ENCODE peak calls at places on chromosomes 3 and 15, in seven cellular contexts. One of them, this sample, is unnamed.

GRCh38 chr3:126358038-126358815 is 1.0 kb upstream of the KLF15 start:
- DNase-seq in vagina: no peak
- DNase-seq in Kasumi-1: no peak
- DNase-seq in ACHN: no peak
- DNase-seq in iris pigment epithelial cell: no peak
- DNase-seq in pons: peak
- DNase-seq in frontal cortex: no peak
- DNase-seq in this sample: no peak

GRCh38 chr3:44845528-44846520 is 15.9 kb upstream of the TMEM42 start:
- DNase-seq in iris pigment epithelial cell: peak
- DNase-seq in Kasumi-1: no peak
- DNase-seq in frontal cortex: no peak
- DNase-seq in vagina: no peak
- DNase-seq in ACHN: no peak
- DNase-seq in pons: no peak
- DNase-seq in this sample: no peak

GRCh38 chr3:11385908-11386307 is 113.7 kb downstream of the ATG7 start:
- DNase-seq in iris pigment epithelial cell: peak
- DNase-seq in frontal cortex: no peak
- DNase-seq in ACHN: peak
- DNase-seq in Kasumi-1: no peak
- DNase-seq in vagina: no peak
- DNase-seq in pons: no peak
- DNase-seq in this sample: no peak

GRCh38 chr15:50463423-50464358 is 39.5 kb downstream of the USP8 start:
- DNase-seq in iris pigment epithelial cell: peak
- DNase-seq in vagina: no peak
- DNase-seq in pons: peak
- DNase-seq in Kasumi-1: no peak
- DNase-seq in frontal cortex: no peak
- DNase-seq in ACHN: no peak
- DNase-seq in this sample: no peak

GRCh38 chr15:55789066-55789660 is 46.2 kb upstream of the PRTG start:
- DNase-seq in Kasumi-1: no peak
- DNase-seq in iris pigment epithelial cell: no peak
- DNase-seq in vagina: no peak
- DNase-seq in frontal cortex: no peak
- DNase-seq in pons: no peak
- DNase-seq in ACHN: no peak
- DNase-seq in this sample: no peak

GRCh38 chr3:189772584-189772983 is 141.4 kb downstream of the TP63 start:
- DNase-seq in frontal cortex: no peak
- DNase-seq in iris pigment epithelial cell: no peak
- DNase-seq in ACHN: no peak
- DNase-seq in vagina: no peak
- DNase-seq in Kasumi-1: no peak
- DNase-seq in pons: no peak
- DNase-seq in this sample: peak

GRCh38 chr15:76904461-76905012 is 603 bp downstream of the SCAPER start:
- DNase-seq in vagina: no peak
- DNase-seq in frontal cortex: peak
- DNase-seq in iris pigment epithelial cell: peak
- DNase-seq in Kasumi-1: no peak
- DNase-seq in pons: peak
- DNase-seq in ACHN: peak
- DNase-seq in this sample: peak

GRCh38 chr3:142211034-142211433 is 14.4 kb downstream of the GK5 start:
- DNase-seq in Kasumi-1: peak
- DNase-seq in frontal cortex: no peak
- DNase-seq in ACHN: no peak
- DNase-seq in vagina: no peak
- DNase-seq in pons: peak
- DNase-seq in iris pigment epithelial cell: no peak
- DNase-seq in this sample: no peak

GRCh38 chr3:184230081-184230602 is 757 bp downstream of the VWA5B2 start:
- DNase-seq in Kasumi-1: no peak
- DNase-seq in iris pigment epithelial cell: no peak
- DNase-seq in ACHN: no peak
- DNase-seq in vagina: no peak
- DNase-seq in pons: no peak
- DNase-seq in frontal cortex: peak
- DNase-seq in this sample: no peak

GRCh38 chr3:156535162-156535627 is 19.7 kb downstream of the SSR3 start:
- DNase-seq in pons: peak
- DNase-seq in vagina: peak
- DNase-seq in frontal cortex: peak
- DNase-seq in ACHN: peak
- DNase-seq in Kasumi-1: peak
- DNase-seq in iris pigment epithelial cell: peak
- DNase-seq in this sample: peak

GRCh38 chr3:173826901-173827609 is 429.5 kb downstream of the NLGN1 start:
- DNase-seq in Kasumi-1: no peak
- DNase-seq in vagina: no peak
- DNase-seq in pons: no peak
- DNase-seq in ACHN: peak
- DNase-seq in frontal cortex: no peak
- DNase-seq in iris pigment epithelial cell: peak
- DNase-seq in this sample: no peak

GRCh38 chr3:119352235-119352634 is 58.1 kb downstream of the ARHGAP31 start:
- DNase-seq in frontal cortex: no peak
- DNase-seq in iris pigment epithelial cell: peak
- DNase-seq in Kasumi-1: peak
- DNase-seq in ACHN: no peak
- DNase-seq in pons: peak
- DNase-seq in vagina: no peak
- DNase-seq in this sample: no peak

GRCh38 chr3:134847349-134847748 is 52.3 kb downstream of the EPHB1 start:
- DNase-seq in pons: no peak
- DNase-seq in iris pigment epithelial cell: no peak
- DNase-seq in vagina: no peak
- DNase-seq in frontal cortex: no peak
- DNase-seq in ACHN: peak
- DNase-seq in Kasumi-1: no peak
- DNase-seq in this sample: no peak

GRCh38 chr3:196968233-196969000 is at the start of gene PIGZ:
- DNase-seq in vagina: no peak
- DNase-seq in pons: no peak
- DNase-seq in Kasumi-1: peak
- DNase-seq in ACHN: peak
- DNase-seq in frontal cortex: peak
- DNase-seq in iris pigment epithelial cell: peak
- DNase-seq in this sample: no peak

GRCh38 chr3:12903000-12903800 is 61.8 kb upstream of the RPL32 start:
- DNase-seq in Kasumi-1: peak
- DNase-seq in vagina: no peak
- DNase-seq in pons: no peak
- DNase-seq in iris pigment epithelial cell: no peak
- DNase-seq in ACHN: no peak
- DNase-seq in frontal cortex: no peak
- DNase-seq in this sample: no peak

GRCh38 chr15:72306211-72306785 is 13.7 kb downstream of the CELF6 start:
- DNase-seq in frontal cortex: no peak
- DNase-seq in Kasumi-1: peak
- DNase-seq in ACHN: no peak
- DNase-seq in vagina: no peak
- DNase-seq in iris pigment epithelial cell: peak
- DNase-seq in pons: peak
- DNase-seq in this sample: no peak

GRCh38 chr15:52143862-52144261 is 31.3 kb upstream of the BCL2L10 start:
- DNase-seq in ACHN: peak
- DNase-seq in Kasumi-1: no peak
- DNase-seq in vagina: no peak
- DNase-seq in frontal cortex: no peak
- DNase-seq in pons: no peak
- DNase-seq in iris pigment epithelial cell: peak
- DNase-seq in this sample: peak

GRCh38 chr15:73596214-73596613 is 37.0 kb downstream of the NPTN start:
- DNase-seq in pons: no peak
- DNase-seq in frontal cortex: no peak
- DNase-seq in iris pigment epithelial cell: no peak
- DNase-seq in Kasumi-1: no peak
- DNase-seq in vagina: no peak
- DNase-seq in ACHN: no peak
- DNase-seq in this sample: no peak

GRCh38 chr15:40285151-40285898 is 2.5 kb upstream of the ANKRD63 start:
- DNase-seq in pons: no peak
- DNase-seq in frontal cortex: no peak
- DNase-seq in Kasumi-1: no peak
- DNase-seq in iris pigment epithelial cell: no peak
- DNase-seq in vagina: no peak
- DNase-seq in ACHN: no peak
- DNase-seq in this sample: no peak

GRCh38 chr3:62415312-62415791 is 42.0 kb upstream of the FEZF2 start:
- DNase-seq in vagina: no peak
- DNase-seq in iris pigment epithelial cell: no peak
- DNase-seq in frontal cortex: no peak
- DNase-seq in pons: peak
- DNase-seq in Kasumi-1: no peak
- DNase-seq in ACHN: no peak
- DNase-seq in this sample: no peak

This sample was measured in H4.